ENCODE peak calls at places on chromosome 19, in five cellular contexts. One of them, this sample, is unnamed.

GRCh38 chr19:41999878-42000208 is 5.8 kb upstream of the ATP1A3 start:
- DNase-seq in HT-29: no peak
- DNase-seq in activated CD4-positive, CD25-positive, alpha-beta regulatory T cell: no peak
- DNase-seq in stimulated activated CD4-positive, alpha-beta T cell treated with anti-CD3 and anti-CD28 coated beads, Interleukin-15, amount 100 ng/mL, for 1 hour: no peak
- DNase-seq in GOT3: no peak
- DNase-seq in this sample: no peak

GRCh38 chr19:28703400-28703956 is 509.5 kb downstream of the UQCRFS1 start:
- DNase-seq in HT-29: no peak
- DNase-seq in activated CD4-positive, CD25-positive, alpha-beta regulatory T cell: no peak
- DNase-seq in stimulated activated CD4-positive, alpha-beta T cell treated with anti-CD3 and anti-CD28 coated beads, Interleukin-15, amount 100 ng/mL, for 1 hour: no peak
- DNase-seq in GOT3: no peak
- DNase-seq in this sample: no peak

GRCh38 chr19:40286674-40287421 is 1.7 kb upstream of the AKT2 start:
- DNase-seq in HT-29: no peak
- DNase-seq in activated CD4-positive, CD25-positive, alpha-beta regulatory T cell: no peak
- DNase-seq in stimulated activated CD4-positive, alpha-beta T cell treated with anti-CD3 and anti-CD28 coated beads, Interleukin-15, amount 100 ng/mL, for 1 hour: no peak
- DNase-seq in GOT3: no peak
- DNase-seq in this sample: no peak

GRCh38 chr19:1905863-1906375 is 720 bp downstream of the ADAT3 start:
- DNase-seq in HT-29: no peak
- DNase-seq in activated CD4-positive, CD25-positive, alpha-beta regulatory T cell: no peak
- DNase-seq in stimulated activated CD4-positive, alpha-beta T cell treated with anti-CD3 and anti-CD28 coated beads, Interleukin-15, amount 100 ng/mL, for 1 hour: no peak
- DNase-seq in GOT3: no peak
- DNase-seq in this sample: no peak

GRCh38 chr19:8117991-8118390 is 31.4 kb downstream of the FBN3 start:
- DNase-seq in HT-29: no peak
- DNase-seq in activated CD4-positive, CD25-positive, alpha-beta regulatory T cell: no peak
- DNase-seq in stimulated activated CD4-positive, alpha-beta T cell treated with anti-CD3 and anti-CD28 coated beads, Interleukin-15, amount 100 ng/mL, for 1 hour: no peak
- DNase-seq in GOT3: no peak
- DNase-seq in this sample: no peak

GRCh38 chr19:55479451-55480230 is 3.2 kb downstream of the ZNF628 start:
- DNase-seq in HT-29: no peak
- DNase-seq in activated CD4-positive, CD25-positive, alpha-beta regulatory T cell: no peak
- DNase-seq in stimulated activated CD4-positive, alpha-beta T cell treated with anti-CD3 and anti-CD28 coated beads, Interleukin-15, amount 100 ng/mL, for 1 hour: no peak
- DNase-seq in GOT3: no peak
- DNase-seq in this sample: no peak

GRCh38 chr19:2567580-2567979 is 91.7 kb downstream of the GADD45B start:
- DNase-seq in HT-29: no peak
- DNase-seq in activated CD4-positive, CD25-positive, alpha-beta regulatory T cell: no peak
- DNase-seq in stimulated activated CD4-positive, alpha-beta T cell treated with anti-CD3 and anti-CD28 coated beads, Interleukin-15, amount 100 ng/mL, for 1 hour: no peak
- DNase-seq in GOT3: no peak
- DNase-seq in this sample: no peak

GRCh38 chr19:33998739-33999345 is 173.5 kb upstream of the LSM14A start:
- DNase-seq in HT-29: peak
- DNase-seq in activated CD4-positive, CD25-positive, alpha-beta regulatory T cell: no peak
- DNase-seq in stimulated activated CD4-positive, alpha-beta T cell treated with anti-CD3 and anti-CD28 coated beads, Interleukin-15, amount 100 ng/mL, for 1 hour: no peak
- DNase-seq in GOT3: no peak
- DNase-seq in this sample: peak

GRCh38 chr19:2041686-2042484 is 9.2 kb downstream of the MKNK2 start:
- DNase-seq in HT-29: peak
- DNase-seq in activated CD4-positive, CD25-positive, alpha-beta regulatory T cell: peak
- DNase-seq in stimulated activated CD4-positive, alpha-beta T cell treated with anti-CD3 and anti-CD28 coated beads, Interleukin-15, amount 100 ng/mL, for 1 hour: peak
- DNase-seq in GOT3: peak
- DNase-seq in this sample: peak

GRCh38 chr19:41998246-41999020 is 4.4 kb upstream of the ATP1A3 start:
- DNase-seq in HT-29: no peak
- DNase-seq in activated CD4-positive, CD25-positive, alpha-beta regulatory T cell: no peak
- DNase-seq in stimulated activated CD4-positive, alpha-beta T cell treated with anti-CD3 and anti-CD28 coated beads, Interleukin-15, amount 100 ng/mL, for 1 hour: no peak
- DNase-seq in GOT3: no peak
- DNase-seq in this sample: peak

GRCh38 chr19:6551607-6552450 is 21.0 kb downstream of the TNFSF9 start:
- DNase-seq in HT-29: no peak
- DNase-seq in activated CD4-positive, CD25-positive, alpha-beta regulatory T cell: peak
- DNase-seq in stimulated activated CD4-positive, alpha-beta T cell treated with anti-CD3 and anti-CD28 coated beads, Interleukin-15, amount 100 ng/mL, for 1 hour: peak
- DNase-seq in GOT3: no peak
- DNase-seq in this sample: peak

GRCh38 chr19:30651066-30651465 is 278.9 kb downstream of the ZNF536 start:
- DNase-seq in HT-29: no peak
- DNase-seq in activated CD4-positive, CD25-positive, alpha-beta regulatory T cell: no peak
- DNase-seq in stimulated activated CD4-positive, alpha-beta T cell treated with anti-CD3 and anti-CD28 coated beads, Interleukin-15, amount 100 ng/mL, for 1 hour: no peak
- DNase-seq in GOT3: no peak
- DNase-seq in this sample: no peak

GRCh38 chr19:56554272-56554869 is 12.9 kb upstream of the ZNF470 start:
- DNase-seq in HT-29: no peak
- DNase-seq in activated CD4-positive, CD25-positive, alpha-beta regulatory T cell: no peak
- DNase-seq in stimulated activated CD4-positive, alpha-beta T cell treated with anti-CD3 and anti-CD28 coated beads, Interleukin-15, amount 100 ng/mL, for 1 hour: no peak
- DNase-seq in GOT3: no peak
- DNase-seq in this sample: no peak

GRCh38 chr19:12970070-12970820 is 869 bp downstream of the DAND5 start:
- DNase-seq in HT-29: no peak
- DNase-seq in activated CD4-positive, CD25-positive, alpha-beta regulatory T cell: no peak
- DNase-seq in stimulated activated CD4-positive, alpha-beta T cell treated with anti-CD3 and anti-CD28 coated beads, Interleukin-15, amount 100 ng/mL, for 1 hour: no peak
- DNase-seq in GOT3: no peak
- DNase-seq in this sample: no peak

GRCh38 chr19:3910105-3910504 is 22.8 kb upstream of the NMRK2 start:
- DNase-seq in HT-29: no peak
- DNase-seq in activated CD4-positive, CD25-positive, alpha-beta regulatory T cell: no peak
- DNase-seq in stimulated activated CD4-positive, alpha-beta T cell treated with anti-CD3 and anti-CD28 coated beads, Interleukin-15, amount 100 ng/mL, for 1 hour: no peak
- DNase-seq in GOT3: no peak
- DNase-seq in this sample: no peak

GRCh38 chr19:771332-771785 is 20.4 kb downstream of the MISP start:
- DNase-seq in HT-29: peak
- DNase-seq in activated CD4-positive, CD25-positive, alpha-beta regulatory T cell: no peak
- DNase-seq in stimulated activated CD4-positive, alpha-beta T cell treated with anti-CD3 and anti-CD28 coated beads, Interleukin-15, amount 100 ng/mL, for 1 hour: no peak
- DNase-seq in GOT3: no peak
- DNase-seq in this sample: peak

GRCh38 chr19:51025401-51025800 is 1.0 kb downstream of the KLK11 start:
- DNase-seq in HT-29: no peak
- DNase-seq in activated CD4-positive, CD25-positive, alpha-beta regulatory T cell: no peak
- DNase-seq in stimulated activated CD4-positive, alpha-beta T cell treated with anti-CD3 and anti-CD28 coated beads, Interleukin-15, amount 100 ng/mL, for 1 hour: no peak
- DNase-seq in GOT3: no peak
- DNase-seq in this sample: no peak

GRCh38 chr19:14349426-14349825 is 31.8 kb upstream of the ADGRE5 start:
- DNase-seq in HT-29: no peak
- DNase-seq in activated CD4-positive, CD25-positive, alpha-beta regulatory T cell: no peak
- DNase-seq in stimulated activated CD4-positive, alpha-beta T cell treated with anti-CD3 and anti-CD28 coated beads, Interleukin-15, amount 100 ng/mL, for 1 hour: no peak
- DNase-seq in GOT3: no peak
- DNase-seq in this sample: no peak

GRCh38 chr19:10432736-10433130 is 12.4 kb downstream of the PDE4A start:
- DNase-seq in HT-29: no peak
- DNase-seq in activated CD4-positive, CD25-positive, alpha-beta regulatory T cell: no peak
- DNase-seq in stimulated activated CD4-positive, alpha-beta T cell treated with anti-CD3 and anti-CD28 coated beads, Interleukin-15, amount 100 ng/mL, for 1 hour: no peak
- DNase-seq in GOT3: no peak
- DNase-seq in this sample: no peak

GRCh38 chr19:14476663-14477401 is 1.7 kb upstream of the PTGER1 start:
- DNase-seq in HT-29: peak
- DNase-seq in activated CD4-positive, CD25-positive, alpha-beta regulatory T cell: no peak
- DNase-seq in stimulated activated CD4-positive, alpha-beta T cell treated with anti-CD3 and anti-CD28 coated beads, Interleukin-15, amount 100 ng/mL, for 1 hour: no peak
- DNase-seq in GOT3: no peak
- DNase-seq in this sample: peak

This sample was measured in SW480.